ENCODE peak calls at places on chromosomes 1 and 21, in six cellular contexts. C is endothelial cell, I is endodermal cell, Y is psoas muscle, U is WTC11, W is neural crest cell. H is an unnamed sample.

GRCh38 chr1:232968965-232969364 is 18.6 kb downstream of the NTPCR start:
- DNase-seq in C (no peak), I (no peak), Y (peak), U (no peak), W (no peak), H (no peak)

GRCh38 chr1:68516066-68516465 is 19.2 kb upstream of the DEPDC1 start:
- DNase-seq in C (no peak), I (no peak), Y (no peak), U (no peak), W (no peak), H (no peak)

GRCh38 chr1:1253972-1254666 is 7.6 kb upstream of the C1QTNF12 start:
- DNase-seq in C (no peak), I (no peak), Y (no peak), U (no peak), W (no peak), H (no peak)

GRCh38 chr1:226481133-226481532 is 67.4 kb upstream of the STUM start:
- DNase-seq in C (no peak), I (no peak), Y (no peak), U (no peak), W (no peak), H (no peak)

GRCh38 chr1:241848680-241849344 is 808 bp downstream of the EXO1 start:
- DNase-seq in C (no peak), I (no peak), Y (no peak), U (no peak), W (no peak), H (no peak)

GRCh38 chr1:160607051-160608032 is 28.0 kb upstream of the CD84 start:
- DNase-seq in C (peak), I (peak), Y (no peak), U (peak), W (peak), H (no peak)

GRCh38 chr1:116254001-116254400 is 119.0 kb upstream of the ATP1A1 start:
- DNase-seq in C (no peak), I (no peak), Y (no peak), U (no peak), W (no peak), H (no peak)

GRCh38 chr1:178645826-178646200 is 79.2 kb upstream of the RALGPS2 start:
- DNase-seq in C (no peak), I (no peak), Y (no peak), U (no peak), W (no peak), H (no peak)

GRCh38 chr1:197695961-197696360 is 79.3 kb downstream of the DENND1B start:
- DNase-seq in C (no peak), I (no peak), Y (no peak), U (no peak), W (no peak), H (no peak)

GRCh38 chr1:40379785-40380452 is 6.4 kb downstream of the SMAP2 start:
- DNase-seq in C (no peak), I (no peak), Y (no peak), U (no peak), W (no peak), H (no peak)

GRCh38 chr1:6530504-6531160 is 23.7 kb downstream of the NOL9 start:
- DNase-seq in C (no peak), I (no peak), Y (no peak), U (no peak), W (no peak), H (no peak)

GRCh38 chr21:42565206-42565810 is 51.7 kb downstream of the SLC37A1 start:
- DNase-seq in C (no peak), I (peak), Y (no peak), U (no peak), W (no peak), H (no peak)

GRCh38 chr21:37849703-37850102 is 66.6 kb downstream of the KCNJ6 start:
- DNase-seq in C (no peak), I (no peak), Y (no peak), U (no peak), W (no peak), H (no peak)

GRCh38 chr1:224116131-224116530 is 2.2 kb downstream of the FBXO28 start:
- DNase-seq in C (no peak), I (no peak), Y (no peak), U (no peak), W (no peak), H (no peak)

GRCh38 chr1:61640531-61641125 is 84.3 kb downstream of the TM2D1 start:
- DNase-seq in C (no peak), I (no peak), Y (no peak), U (no peak), W (no peak), H (no peak)

GRCh38 chr1:47751188-47751587 is 246.0 kb downstream of the TRABD2B start:
- DNase-seq in C (no peak), I (peak), Y (no peak), U (no peak), W (no peak), H (no peak)

GRCh38 chr1:153546796-153547559 is 1.4 kb upstream of the S100A4 start:
- DNase-seq in C (no peak), I (no peak), Y (no peak), U (no peak), W (no peak), H (no peak)
- TF ChIP-seq CTCF in C (no peak), I (peak), Y (no peak), U (no peak), W (no peak), H (no peak)

DNA sequence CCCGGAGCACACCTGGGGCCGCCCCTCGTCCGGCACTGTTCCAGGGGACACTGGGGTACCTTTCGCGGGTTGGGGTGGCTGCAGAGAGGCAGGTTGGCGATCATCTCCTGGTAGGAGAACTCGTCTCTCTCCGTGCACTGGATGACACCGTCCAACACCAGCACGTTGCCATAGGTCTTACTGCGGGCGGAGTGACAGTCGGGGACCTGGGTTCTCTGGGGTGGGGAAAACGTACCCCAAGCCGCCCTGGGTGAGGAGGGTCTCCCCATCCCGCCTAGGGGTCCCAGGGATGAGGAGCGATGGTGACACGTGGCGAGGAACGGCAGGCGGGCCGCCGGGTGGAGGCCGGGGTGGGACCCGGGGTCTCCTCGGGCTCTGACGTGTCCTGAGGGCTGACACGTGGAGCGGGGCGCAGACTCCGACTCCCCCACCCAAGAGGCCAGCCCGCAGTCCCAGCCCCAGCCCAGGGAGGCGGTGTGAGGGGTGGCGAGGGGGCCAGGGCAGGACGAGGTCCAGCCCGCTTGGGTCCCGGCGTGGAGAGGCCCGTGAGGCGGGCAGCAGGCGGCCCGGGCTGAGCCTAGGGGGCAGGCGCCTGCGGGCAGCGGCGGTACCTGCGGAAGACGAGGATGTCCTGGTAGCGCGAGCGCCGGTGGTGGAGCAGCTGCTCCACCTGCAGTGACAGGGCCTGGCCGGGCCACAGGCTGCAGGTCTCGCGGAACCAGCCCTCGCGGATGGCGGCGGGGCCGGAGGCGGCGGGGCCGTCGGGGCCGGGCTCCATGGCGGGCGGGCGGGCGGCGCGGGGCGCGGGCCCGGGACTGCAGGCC is 440 bp downstream of the SRM start:
- DNase-seq in C (no peak), I (no peak), Y (no peak), U (no peak), W (peak), H (no peak)
- TF ChIP-seq CTCF in C (no peak), I (no peak), Y (no peak), U (no peak), W (no peak), H (no peak)

DNA sequence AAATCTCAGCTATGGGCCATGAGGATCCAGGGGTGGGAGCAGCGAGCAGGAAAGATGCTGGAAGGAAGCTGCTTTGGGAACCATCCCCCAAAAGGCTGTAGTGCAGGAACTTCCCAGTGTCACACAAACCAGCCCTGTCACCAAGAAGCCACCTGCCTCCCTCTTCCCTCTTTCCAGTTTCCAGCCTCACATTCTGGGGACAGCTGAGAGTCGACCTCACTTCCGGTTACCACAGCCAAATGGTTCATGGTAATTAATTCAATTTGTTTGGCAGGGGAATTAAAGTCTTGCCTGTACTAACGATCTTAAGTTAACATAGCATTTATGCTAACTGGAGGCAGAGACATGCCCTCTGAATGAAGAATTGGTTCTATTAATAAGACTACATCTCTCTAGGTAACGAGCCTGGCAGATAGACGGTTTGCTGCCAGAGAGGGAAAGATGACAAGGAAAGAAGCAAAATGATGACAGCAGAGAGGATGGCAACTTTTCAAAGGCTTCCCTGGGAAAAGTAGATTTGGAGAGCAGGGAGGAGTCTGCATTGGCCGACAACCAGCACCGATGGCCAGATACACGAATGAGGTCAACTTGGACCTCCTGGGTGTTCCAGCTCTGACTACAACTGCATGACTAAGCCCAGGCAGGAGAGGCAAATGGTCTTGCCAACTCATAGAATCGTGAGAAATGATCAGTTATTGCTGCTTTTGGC is 64.1 kb downstream of the TMCO4 start:
- DNase-seq in C (no peak), I (no peak), Y (peak), U (no peak), W (no peak), H (no peak)
- TF ChIP-seq CTCF in C (no peak), I (no peak), Y (no peak), U (no peak), W (no peak), H (no peak)

GRCh38 chr1:177311111-177311510 is 140.4 kb downstream of the BRINP2 start:
- DNase-seq in C (no peak), I (no peak), Y (no peak), U (no peak), W (peak), H (no peak)
- TF ChIP-seq CTCF in C (no peak), I (no peak), Y (no peak), U (no peak), W (no peak), H (no peak)

GRCh38 chr1:183954496-183954895 is 83.0 kb downstream of the COLGALT2 start:
- DNase-seq in C (no peak), I (no peak), Y (no peak), U (no peak), W (no peak), H (no peak)

GRCh38 chr1:183953031-183953430 is 84.5 kb downstream of the COLGALT2 start:
- DNase-seq in C (no peak), I (no peak), Y (no peak), U (no peak), W (no peak), H (no peak)

GRCh38 chr1:183958958-183959357 is 78.6 kb downstream of the COLGALT2 start:
- DNase-seq in C (no peak), I (no peak), Y (no peak), U (no peak), W (no peak), H (no peak)

GRCh38 chr1:183957216-183957830 is 80.2 kb downstream of the COLGALT2 start:
- DNase-seq in C (no peak), I (no peak), Y (peak), U (no peak), W (no peak), H (no peak)

DNA sequence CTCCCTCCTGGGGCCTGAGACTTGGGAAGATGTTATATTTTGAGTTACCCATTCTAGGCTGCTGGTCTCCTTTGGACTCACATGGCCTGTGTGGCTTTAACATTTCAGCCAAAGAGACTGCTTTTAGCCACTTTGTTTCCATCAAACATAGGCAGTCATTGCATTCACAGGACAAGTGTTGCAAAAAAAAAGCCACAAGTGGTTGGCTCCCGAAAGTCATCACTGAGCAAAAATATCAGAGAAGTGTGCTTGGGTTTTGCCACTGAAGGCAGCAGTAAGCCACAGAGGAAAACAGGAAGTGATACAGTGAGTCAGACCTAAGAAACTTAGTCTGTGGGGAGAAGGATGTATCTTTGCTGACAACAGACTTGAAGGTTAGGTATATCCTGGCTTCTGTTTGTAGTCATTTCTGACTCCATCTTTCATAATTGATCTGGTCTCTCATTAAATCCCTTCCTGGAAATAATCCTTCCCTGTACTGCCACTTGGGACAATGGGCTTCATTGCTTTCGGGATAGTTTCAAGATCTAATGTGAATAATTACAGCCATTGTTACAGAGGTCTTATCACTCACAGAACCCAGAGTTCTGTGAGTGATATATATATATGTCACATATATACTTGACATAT is 80.9 kb downstream of the COLGALT2 start:
- DNase-seq in C (no peak), I (no peak), Y (no peak), U (no peak), W (no peak), H (no peak)
- TF ChIP-seq CTCF in C (no peak), I (no peak), Y (no peak), U (no peak), W (no peak), H (no peak)

GRCh38 chr21:39367783-39368182 is 18.9 kb upstream of the HMGN1 start:
- DNase-seq in C (no peak), I (no peak), Y (no peak), U (no peak), W (no peak), H (no peak)

GRCh38 chr21:39364949-39365348 is 16.1 kb upstream of the HMGN1 start:
- DNase-seq in C (no peak), I (no peak), Y (no peak), U (no peak), W (no peak), H (no peak)

GRCh38 chr21:39366563-39366962 is 17.7 kb upstream of the HMGN1 start:
- DNase-seq in C (no peak), I (no peak), Y (no peak), U (no peak), W (no peak), H (no peak)

GRCh38 chr21:39362733-39363132 is 13.8 kb upstream of the HMGN1 start:
- DNase-seq in C (no peak), I (no peak), Y (no peak), U (no peak), W (no peak), H (no peak)

GRCh38 chr21:39363607-39364555 is 15.0 kb upstream of the HMGN1 start:
- DNase-seq in C (no peak), I (no peak), Y (no peak), U (no peak), W (no peak), H (no peak)
- TF ChIP-seq CTCF in C (no peak), I (peak), Y (no peak), U (no peak), W (no peak), H (no peak)